ENCODE peak calls at places on chromosomes 5 and 9, in four cellular contexts. One of them, this sample, is unnamed.

GRCh38 chr5:114101153-114101552 is 260.7 kb upstream of the KCNN2 start:
- DNase-seq in HepG2: peak; percentile 15
- DNase-seq in WTC11: no peak
- DNase-seq in K562: peak; percentile 16
- DNase-seq in this sample: peak; percentile 24

GRCh38 chr5:58849995-58850667 is 267.3 kb downstream of the RAB3C start:
- DNase-seq in HepG2: peak; percentile 87
- DNase-seq in WTC11: peak; percentile 17
- DNase-seq in K562: peak; percentile 20
- DNase-seq in this sample: peak; percentile 47

GRCh38 chr5:94245608-94246007 is 372.8 kb downstream of the KIAA0825 start:
- DNase-seq in HepG2: no peak
- DNase-seq in WTC11: no peak
- DNase-seq in K562: no peak
- DNase-seq in this sample: no peak

GRCh38 chr5:61311836-61312808 is 19.9 kb upstream of the ZSWIM6 start:
- DNase-seq in HepG2: no peak
- DNase-seq in WTC11: no peak
- DNase-seq in K562: no peak
- DNase-seq in this sample: no peak

GRCh38 chr5:43314724-43315123 is 1.5 kb upstream of the HMGCS1 start:
- DNase-seq in HepG2: no peak
- DNase-seq in WTC11: no peak
- DNase-seq in K562: no peak
- DNase-seq in this sample: no peak

GRCh38 chr9:5629312-5630037 is 568 bp downstream of the RIC1 start:
- DNase-seq in HepG2: no peak
- DNase-seq in WTC11: peak; percentile 42
- DNase-seq in K562: peak; percentile 26
- DNase-seq in this sample: peak; percentile 17

GRCh38 chr5:14171621-14172020 is 28.5 kb downstream of the TRIO start:
- DNase-seq in HepG2: peak; percentile 43
- DNase-seq in WTC11: no peak
- DNase-seq in K562: no peak
- DNase-seq in this sample: no peak

GRCh38 chr5:138369706-138370105 is 17.2 kb downstream of the KDM3B start:
- DNase-seq in HepG2: no peak
- DNase-seq in WTC11: no peak
- DNase-seq in K562: no peak
- DNase-seq in this sample: no peak

GRCh38 chr9:124776952-124777645 is at the start of gene OLFML2A:
- DNase-seq in HepG2: no peak
- DNase-seq in WTC11: peak; percentile 66
- DNase-seq in K562: no peak
- DNase-seq in this sample: peak; percentile 44

GRCh38 chr5:1527533-1528205 is 3.9 kb upstream of the LPCAT1 start:
- DNase-seq in HepG2: no peak
- DNase-seq in WTC11: peak; percentile 3
- DNase-seq in K562: no peak
- DNase-seq in this sample: no peak

GRCh38 chr5:10556331-10556807 is 7.5 kb upstream of the ANKRD33B start:
- DNase-seq in HepG2: no peak
- DNase-seq in WTC11: no peak
- DNase-seq in K562: no peak
- DNase-seq in this sample: no peak

GRCh38 chr5:181111010-181111409 is 20.0 kb downstream of the OR2V1 start:
- DNase-seq in HepG2: no peak
- DNase-seq in WTC11: no peak
- DNase-seq in K562: no peak
- DNase-seq in this sample: no peak

GRCh38 chr5:16568875-16569580 is 47.8 kb downstream of the RETREG1 start:
- DNase-seq in HepG2: no peak
- DNase-seq in WTC11: no peak
- DNase-seq in K562: no peak
- DNase-seq in this sample: no peak

GRCh38 chr9:78029601-78030552 is 1.7 kb downstream of the GNAQ start:
- DNase-seq in HepG2: no peak
- DNase-seq in WTC11: no peak
- DNase-seq in K562: peak; percentile 64
- DNase-seq in this sample: peak; percentile 21

GRCh38 chr5:140338918-140339317 is 7.5 kb downstream of the HBEGF start:
- DNase-seq in HepG2: no peak
- DNase-seq in WTC11: no peak
- DNase-seq in K562: no peak
- DNase-seq in this sample: no peak

GRCh38 chr9:89848060-89849040 is 243.5 kb downstream of the GADD45G start:
- DNase-seq in HepG2: no peak
- DNase-seq in WTC11: no peak
- DNase-seq in K562: no peak
- DNase-seq in this sample: no peak

GRCh38 chr5:141805874-141806273 is 72.3 kb downstream of the PCDH1 start:
- DNase-seq in HepG2: no peak
- DNase-seq in WTC11: no peak
- DNase-seq in K562: no peak
- DNase-seq in this sample: no peak

GRCh38 chr5:3126639-3127038 is 375.2 kb upstream of the IRX2 start:
- DNase-seq in HepG2: no peak
- DNase-seq in WTC11: no peak
- DNase-seq in K562: no peak
- DNase-seq in this sample: no peak

GRCh38 chr5:117621921-117622320 is 1047.3 kb upstream of the SEMA6A start:
- DNase-seq in HepG2: no peak
- DNase-seq in WTC11: no peak
- DNase-seq in K562: no peak
- DNase-seq in this sample: no peak

GRCh38 chr5:82620957-82621600 is 342.9 kb upstream of the RPS23 start:
- DNase-seq in HepG2: no peak
- DNase-seq in WTC11: no peak
- DNase-seq in K562: no peak
- DNase-seq in this sample: no peak

GRCh38 chr5:60727032-60727431 is 27.1 kb upstream of the DEPDC1B start:
- DNase-seq in HepG2: no peak
- DNase-seq in WTC11: no peak
- DNase-seq in K562: no peak
- DNase-seq in this sample: no peak

GRCh38 chr5:947626-948471 is 55.2 kb downstream of the TRIP13 start:
- DNase-seq in HepG2: no peak
- DNase-seq in WTC11: no peak
- DNase-seq in K562: no peak
- DNase-seq in this sample: no peak

GRCh38 chr5:93620487-93621339 is 37.7 kb downstream of the NR2F1 start:
- DNase-seq in HepG2: peak; percentile 50
- DNase-seq in WTC11: peak; percentile 75
- DNase-seq in K562: peak; percentile 21
- DNase-seq in this sample: peak; percentile 78

GRCh38 chr9:134592018-134592818 is 49.4 kb upstream of the COL5A1 start:
- DNase-seq in HepG2: peak; percentile 14
- DNase-seq in WTC11: no peak
- DNase-seq in K562: peak; percentile 24
- DNase-seq in this sample: no peak

GRCh38 chr5:79954620-79955019 is 36.4 kb downstream of the MTX3 start:
- DNase-seq in HepG2: no peak
- DNase-seq in WTC11: no peak
- DNase-seq in K562: no peak
- DNase-seq in this sample: no peak

GRCh38 chr5:36523931-36524330 is 82.5 kb upstream of the SLC1A3 start:
- DNase-seq in HepG2: no peak
- DNase-seq in WTC11: no peak
- DNase-seq in K562: no peak
- DNase-seq in this sample: no peak

GRCh38 chr5:89187268-89187667 is 304.3 kb upstream of the MEF2C start:
- DNase-seq in HepG2: no peak
- DNase-seq in WTC11: no peak
- DNase-seq in K562: no peak
- DNase-seq in this sample: no peak
- TF ChIP-seq ELF4 in HepG2: no peak
- TF ChIP-seq ELF4 in WTC11: no peak
- TF ChIP-seq ELF4 in K562: no peak
- TF ChIP-seq ELF4 in this sample: no peak

GRCh38 chr9:137429546-137429890 is 6.3 kb downstream of the NOXA1 start:
- DNase-seq in HepG2: no peak
- DNase-seq in WTC11: no peak
- DNase-seq in K562: no peak
- DNase-seq in this sample: no peak

GRCh38 chr9:137430723-137431415 is 7.7 kb downstream of the NOXA1 start:
- DNase-seq in HepG2: no peak
- DNase-seq in WTC11: no peak
- DNase-seq in K562: no peak
- DNase-seq in this sample: no peak

GRCh38 chr9:137431416-137431931 is 8.3 kb downstream of the NOXA1 start:
- DNase-seq in HepG2: no peak
- DNase-seq in WTC11: no peak
- DNase-seq in K562: no peak
- DNase-seq in this sample: no peak

GRCh38 chr9:137428841-137429545 is 5.8 kb downstream of the NOXA1 start:
- DNase-seq in HepG2: no peak
- DNase-seq in WTC11: no peak
- DNase-seq in K562: no peak
- DNase-seq in this sample: no peak

DNA sequence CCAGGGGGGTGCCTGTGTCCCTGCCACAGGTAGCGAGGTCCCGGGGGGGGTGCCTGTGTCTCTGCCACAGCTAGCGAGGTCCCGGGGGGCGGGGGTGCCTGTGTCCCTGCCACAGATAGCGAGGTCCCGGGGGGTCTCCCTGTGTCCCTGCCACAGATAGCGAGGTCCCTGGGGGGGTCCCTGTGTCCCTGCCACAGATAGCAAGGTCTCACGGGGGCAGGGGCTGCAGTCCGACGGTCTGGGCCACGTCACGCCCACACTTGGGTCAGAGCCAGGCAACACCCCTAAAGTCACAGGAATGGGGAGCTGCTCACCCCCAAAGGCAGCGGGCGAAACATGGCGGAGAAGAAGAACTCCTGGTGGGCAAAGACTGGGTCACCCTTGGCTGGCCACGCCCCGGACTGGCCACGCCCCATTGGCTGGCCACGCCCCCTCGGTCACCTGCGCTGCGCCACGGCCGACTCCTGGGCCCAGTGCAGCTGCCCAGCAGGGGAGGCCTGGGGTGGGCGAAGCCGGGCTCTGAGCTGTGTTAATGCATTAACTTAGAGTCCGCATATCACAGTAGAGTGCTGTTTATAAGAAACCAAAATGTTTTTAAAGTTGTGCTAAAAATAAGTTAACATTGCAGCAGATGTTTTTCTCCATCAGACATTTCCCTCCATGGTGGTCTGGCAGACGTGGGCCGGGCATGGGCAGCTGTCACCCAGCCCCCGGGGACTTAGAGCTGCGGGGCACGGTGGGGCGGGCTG is 7.0 kb downstream of the NOXA1 start:
- DNase-seq in HepG2: no peak
- DNase-seq in WTC11: peak; percentile 72
- DNase-seq in K562: peak; percentile 79
- DNase-seq in this sample: peak; percentile 84
- TF ChIP-seq ELF4 in HepG2: no peak
- TF ChIP-seq ELF4 in WTC11: no peak
- TF ChIP-seq ELF4 in K562: no peak
- TF ChIP-seq ELF4 in this sample: no peak

GRCh38 chr9:110125207-110125751 is 82.7 kb downstream of the C9orf152 start:
- DNase-seq in HepG2: peak; percentile 95
- DNase-seq in WTC11: peak; percentile 81
- DNase-seq in K562: no peak
- DNase-seq in this sample: no peak

GRCh38 chr9:110125763-110126351 is 82.1 kb downstream of the C9orf152 start:
- DNase-seq in HepG2: no peak
- DNase-seq in WTC11: no peak
- DNase-seq in K562: no peak
- DNase-seq in this sample: no peak

GRCh38 chr9:110121170-110121569 is 86.8 kb downstream of the C9orf152 start:
- DNase-seq in HepG2: no peak
- DNase-seq in WTC11: no peak
- DNase-seq in K562: no peak
- DNase-seq in this sample: no peak

GRCh38 chr9:110126457-110126856 is 81.5 kb downstream of the C9orf152 start:
- DNase-seq in HepG2: no peak
- DNase-seq in WTC11: no peak
- DNase-seq in K562: no peak
- DNase-seq in this sample: no peak

GRCh38 chr9:110123364-110124095 is 84.4 kb downstream of the C9orf152 start:
- DNase-seq in HepG2: no peak
- DNase-seq in WTC11: no peak
- DNase-seq in K562: no peak
- DNase-seq in this sample: no peak
- TF ChIP-seq ELF4 in HepG2: no peak
- TF ChIP-seq ELF4 in WTC11: no peak
- TF ChIP-seq ELF4 in K562: no peak
- TF ChIP-seq ELF4 in this sample: no peak

GRCh38 chr9:99305124-99305523 is 83.0 kb downstream of the SEC61B start:
- DNase-seq in HepG2: no peak
- DNase-seq in WTC11: no peak
- DNase-seq in K562: no peak
- DNase-seq in this sample: no peak

GRCh38 chr9:99307846-99308245 is 85.8 kb downstream of the SEC61B start:
- DNase-seq in HepG2: no peak
- DNase-seq in WTC11: no peak
- DNase-seq in K562: no peak
- DNase-seq in this sample: no peak

GRCh38 chr9:99309540-99309939 is 87.5 kb downstream of the SEC61B start:
- DNase-seq in HepG2: no peak
- DNase-seq in WTC11: no peak
- DNase-seq in K562: no peak
- DNase-seq in this sample: no peak

GRCh38 chr9:99303177-99303576 is 81.1 kb downstream of the SEC61B start:
- DNase-seq in HepG2: no peak
- DNase-seq in WTC11: no peak
- DNase-seq in K562: no peak
- DNase-seq in this sample: no peak

DNA sequence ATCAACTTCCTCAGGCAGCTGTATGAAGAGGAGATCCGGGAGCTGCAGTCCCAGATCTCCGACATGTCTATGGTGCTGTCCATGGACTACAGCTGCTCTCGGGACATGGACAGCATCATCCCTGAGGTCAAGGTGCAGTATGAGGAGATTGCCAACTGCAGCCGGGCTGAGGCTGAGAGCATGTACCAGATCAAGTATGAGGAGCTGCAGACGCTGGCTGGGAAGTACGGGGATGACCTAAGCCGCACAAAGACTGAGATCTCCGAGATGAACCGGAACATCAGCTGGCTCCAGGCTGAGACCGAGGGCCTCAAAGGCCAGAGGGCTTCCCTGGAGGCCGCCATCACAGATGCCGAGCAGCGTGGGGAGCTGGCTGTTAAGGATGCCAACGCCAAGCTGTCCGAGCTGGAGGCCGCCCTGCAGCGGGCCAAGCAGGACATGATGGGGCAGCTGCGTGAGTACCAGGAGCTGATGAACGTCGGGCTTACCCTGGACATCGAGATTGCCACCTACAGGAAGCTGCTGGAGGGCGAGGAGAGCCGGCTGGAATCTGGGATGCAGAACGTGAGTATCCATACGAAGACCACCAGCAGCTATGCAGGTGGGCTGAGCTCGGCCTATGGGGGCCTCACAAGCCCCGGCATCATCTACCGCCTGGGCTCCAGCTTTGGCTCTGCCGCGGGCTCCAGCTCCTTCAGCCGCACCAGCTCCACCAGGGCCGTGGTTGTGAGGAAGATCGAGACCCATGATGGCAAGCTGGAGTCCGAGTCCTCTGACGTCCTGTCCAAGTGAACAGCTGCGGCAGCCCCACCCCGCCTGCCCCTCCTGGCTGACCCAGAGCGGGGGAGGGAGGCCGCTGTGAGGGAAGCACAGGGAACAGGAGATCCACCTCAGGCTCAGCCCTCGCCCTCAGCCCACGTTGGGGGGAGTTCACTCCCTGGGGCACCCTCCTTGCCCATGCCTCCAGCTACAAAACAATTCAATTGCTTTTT is 84.0 kb downstream of the SEC61B start:
- DNase-seq in HepG2: no peak
- DNase-seq in WTC11: no peak
- DNase-seq in K562: no peak
- DNase-seq in this sample: no peak
- TF ChIP-seq ELF4 in HepG2: no peak
- TF ChIP-seq ELF4 in WTC11: no peak
- TF ChIP-seq ELF4 in K562: no peak
- TF ChIP-seq ELF4 in this sample: no peak